ENCODE peak calls at places on chromosome 7, in five cellular contexts. Y, D, U, O and F are unnamed samples.

GRCh38 chr7:84196007-84196551 is 1.5 kb upstream of the SEMA3A start:
- DNase-seq in D (peak; percentile 89), O (no peak), Y (peak; percentile 77), U (no peak), F (no peak)

GRCh38 chr7:157738064-157738460 is 401.3 kb downstream of the DNAJB6 start:
- DNase-seq in D (no peak), O (peak; percentile 58), U (peak; percentile 66), Y (no peak), F (peak; percentile 4)

GRCh38 chr7:73618538-73618937 is 5.8 kb downstream of the MLXIPL start:
- DNase-seq in D (no peak), U (no peak), Y (no peak), O (no peak), F (no peak)

GRCh38 chr7:115352375-115352774 is 430.5 kb downstream of the MDFIC start:
- DNase-seq in D (peak; percentile 83), O (no peak), U (no peak), Y (peak; percentile 91), F (peak; percentile 18)

GRCh38 chr7:120273476-120273975 is 551 bp downstream of the KCND2 start:
- DNase-seq in U (peak; percentile 45), O (peak; percentile 69), D (peak; percentile 29), Y (no peak), F (peak; percentile 23)

GRCh38 chr7:5630670-5631069 is 150.8 kb downstream of the RNF216 start:
- DNase-seq in O (no peak), Y (no peak), U (no peak), D (peak; percentile 46), F (no peak)

GRCh38 chr7:99644436-99644835 is 27.7 kb downstream of the ZSCAN25 start:
- DNase-seq in Y (no peak), U (no peak), D (no peak), O (no peak), F (no peak)

GRCh38 chr7:34652784-34653183 is 5.2 kb upstream of the NPSR1 start:
- DNase-seq in O (no peak), D (no peak), U (no peak), Y (no peak), F (no peak)

GRCh38 chr7:22319424-22320403 is 37.2 kb downstream of the RAPGEF5 start:
- DNase-seq in D (no peak), Y (no peak), O (no peak), U (no peak), F (no peak)

GRCh38 chr7:12623885-12624498 is 53.5 kb downstream of the SCIN start:
- DNase-seq in D (peak; percentile 37), O (no peak), U (no peak), Y (peak; percentile 31), F (peak; percentile 13)

GRCh38 chr7:91455411-91455810 is 191.2 kb downstream of the FZD1 start:
- DNase-seq in U (no peak), Y (no peak), O (no peak), D (no peak), F (no peak)

GRCh38 chr7:157576415-157576814 is 239.6 kb downstream of the DNAJB6 start:
- DNase-seq in D (no peak), O (no peak), Y (no peak), U (no peak), F (no peak)

GRCh38 chr7:12757443-12757842 is 70.0 kb downstream of the ARL4A start:
- DNase-seq in O (no peak), Y (peak; percentile 91), U (no peak), D (peak; percentile 60), F (peak; percentile 80)

GRCh38 chr7:47578581-47579270 is 3.2 kb downstream of the TNS3 start:
- DNase-seq in D (peak; percentile 90), O (no peak), U (no peak), Y (peak; percentile 66), F (no peak)

GRCh38 chr7:127550247-127550646 is 35.1 kb downstream of the GCC1 start:
- DNase-seq in O (no peak), Y (no peak), D (no peak), U (no peak), F (no peak)

GRCh38 chr7:77823787-77824186 is 25.2 kb downstream of the PHTF2 start:
- DNase-seq in D (no peak), O (no peak), Y (no peak), U (no peak), F (no peak)

GRCh38 chr7:405489-406211 is 114.0 kb downstream of the PDGFA start:
- DNase-seq in O (peak; percentile 47), U (peak; percentile 31), Y (no peak), D (no peak), F (no peak)

GRCh38 chr7:143884978-143885559 is 16.9 kb downstream of the TCAF1 start:
- DNase-seq in U (peak; percentile 63), D (peak; percentile 79), O (peak; percentile 88), Y (peak; percentile 72), F (no peak)

GRCh38 chr7:4626318-4626845 is 55.7 kb upstream of the FOXK1 start:
- DNase-seq in Y (no peak), U (no peak), O (no peak), D (no peak), F (no peak)

GRCh38 chr7:137508437-137509175 is 165.1 kb upstream of the PTN start:
- DNase-seq in D (peak; percentile 60), U (no peak), Y (peak; percentile 90), O (no peak), F (no peak)

GRCh38 chr7:40429821-40430220 is 295.0 kb downstream of the SUGCT start:
- DNase-seq in U (no peak), Y (peak; percentile 14), O (no peak), D (no peak), F (no peak)

GRCh38 chr7:103297837-103298179 is 573 bp downstream of the PMPCB start:
- DNase-seq in D (no peak), Y (no peak), U (no peak), O (no peak), F (no peak)

GRCh38 chr7:103293526-103293925 is 3.7 kb upstream of the PMPCB start:
- DNase-seq in Y (no peak), U (no peak), O (no peak), D (no peak), F (no peak)

GRCh38 chr7:103299660-103300059 is 2.4 kb downstream of the PMPCB start:
- DNase-seq in U (no peak), Y (no peak), D (no peak), O (no peak), F (no peak)

GRCh38 chr7:103296901-103297836 is at the start of gene PMPCB:
- DNase-seq in U (peak; percentile 91), D (peak; percentile 91), Y (peak; percentile 87), O (peak; percentile 98), F (peak; percentile 90)
- H3K14ac ChIP-seq in U (no peak within 1 kb of the TSS), D (no peak within 1 kb of the TSS), Y (peak within 1 kb of the TSS; percentile 96), O (no peak within 1 kb of the TSS), F (peak within 1 kb of the TSS; percentile 79)

GRCh38 chr7:55477781-55478374 is 94.4 kb downstream of the VOPP1 start:
- DNase-seq in U (no peak), D (peak; percentile 83), O (peak; percentile 45), Y (peak; percentile 96), F (peak; percentile 75)
- H3K4me3 ChIP-seq in U (no peak overlapping the region), D (peak overlapping the region; percentile 13), O (no peak overlapping the region), Y (no peak overlapping the region), F (no peak overlapping the region)

GRCh38 chr7:37921340-37921805 is 933 bp downstream of the EPDR1 start:
- DNase-seq in U (peak; percentile 18), D (peak; percentile 12), O (no peak), Y (no peak), F (peak; percentile 10)
- H3K14ac ChIP-seq in U (peak overlapping the region; percentile 74), D (no peak overlapping the region), O (no peak overlapping the region), Y (no peak overlapping the region), F (no peak overlapping the region)

GRCh38 chr7:55086413-55087201 is 67.8 kb downstream of the EGFR start:
- DNase-seq in U (no peak), O (no peak), D (peak; percentile 91), Y (peak; percentile 90), F (no peak)
- H3K4me3 ChIP-seq in U (no peak overlapping the region), O (no peak overlapping the region), D (peak overlapping the region; percentile 66), Y (peak overlapping the region; percentile 41), F (no peak overlapping the region)

DNA sequence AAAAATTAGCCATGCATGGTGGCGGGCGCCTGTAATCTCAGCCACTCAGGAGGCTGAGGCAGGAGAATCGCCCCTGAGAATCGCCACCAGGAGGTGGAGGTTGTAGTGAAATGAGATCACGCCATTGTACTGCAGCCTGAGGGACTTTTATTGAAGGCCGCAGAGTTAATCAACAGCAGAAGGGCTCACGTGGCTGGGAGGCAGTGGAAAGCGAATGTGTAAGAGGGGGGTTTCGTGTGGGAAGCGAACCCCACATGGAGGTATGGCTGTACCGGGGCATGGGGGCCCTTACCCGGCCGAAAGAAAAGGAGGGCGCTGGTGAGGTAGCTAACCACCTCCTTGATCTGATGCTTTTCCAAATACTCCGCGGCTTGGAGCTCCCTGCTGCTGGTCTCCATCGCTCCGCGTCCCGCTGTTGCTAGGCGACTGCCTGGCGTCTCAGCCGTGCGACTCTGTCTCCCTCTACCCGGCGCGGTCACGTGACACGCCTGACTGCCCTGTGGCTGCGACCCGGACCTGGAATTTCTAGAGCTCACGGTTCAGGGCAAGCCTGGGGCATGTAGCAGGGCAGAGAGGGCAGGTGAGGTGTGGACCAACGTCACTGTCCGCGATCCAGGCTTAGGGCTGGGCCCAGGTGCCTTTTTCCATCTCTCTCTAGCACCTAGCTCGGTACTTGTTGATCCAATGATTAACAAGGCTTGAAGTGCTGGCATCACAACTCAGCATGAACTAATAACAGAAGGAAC is at the start of gene EFCAB10:
- DNase-seq in O (peak; percentile 96), D (peak; percentile 69), Y (peak; percentile 38), U (peak; percentile 80), F (peak; percentile 61)
- H3K14ac ChIP-seq in O (no peak within 1 kb of the TSS), D (no peak within 1 kb of the TSS), Y (peak within 1 kb of the TSS; percentile 83), U (peak within 1 kb of the TSS; percentile 63), F (no peak within 1 kb of the TSS)